ENCODE peak calls at places on chromosome 2, in seven cellular contexts. M is astrocyte; X is esophagus squamous epithelium; Y is anterior cingulate cortex; U is adipocyte; F is OCI-LY7; R is activated CD8-positive, alpha-beta memory T cell treated with anti-CD3 and anti-CD28 coated beads for 24 hours. W is an unnamed sample.

GRCh38 chr2:61889212-61889956 is 928 bp upstream of the CCT4 start:
- DNase-seq in Y (no peak), F (no peak), R (no peak), U (no peak), M (no peak), X (no peak), W (peak)

GRCh38 chr2:200862532-200863000 is 1.9 kb downstream of the CLK1 start:
- DNase-seq in X (no peak), R (peak), F (peak), U (peak), M (peak), Y (no peak), W (peak)

GRCh38 chr2:99386011-99386410 is 48.8 kb downstream of the EIF5B start:
- DNase-seq in X (no peak), F (no peak), Y (no peak), U (no peak), R (no peak), M (peak), W (no peak)

GRCh38 chr2:15302154-15302553 is 259.0 kb downstream of the NBAS start:
- DNase-seq in U (no peak), X (no peak), Y (no peak), F (no peak), M (peak), R (no peak), W (no peak)

GRCh38 chr2:27021253-27021801 is 11.4 kb upstream of the TMEM214 start:
- DNase-seq in F (no peak), X (no peak), R (no peak), M (peak), Y (no peak), U (no peak), W (no peak)

GRCh38 chr2:109380502-109381326 is 233.1 kb downstream of the SEPTIN10 start:
- DNase-seq in R (peak), X (no peak), M (peak), U (no peak), F (no peak), Y (no peak), W (no peak)

GRCh38 chr2:149037851-149038250 is 648 bp upstream of the LYPD6B start:
- DNase-seq in Y (no peak), U (no peak), M (no peak), R (no peak), F (peak), X (no peak), W (no peak)

GRCh38 chr2:37786854-37787253 is 115.4 kb upstream of the CDC42EP3 start:
- DNase-seq in M (no peak), R (no peak), U (no peak), Y (no peak), F (no peak), X (no peak), W (no peak)

GRCh38 chr2:215712219-215712849 is 276.5 kb upstream of the FN1 start:
- DNase-seq in X (no peak), U (no peak), F (no peak), Y (no peak), M (no peak), R (no peak), W (no peak)

GRCh38 chr2:26946841-26947784 is 23.3 kb upstream of the MAPRE3 start:
- DNase-seq in R (no peak), M (peak), Y (no peak), U (peak), X (no peak), F (no peak), W (no peak)

GRCh38 chr2:131404794-131405193 is 40.8 kb upstream of the RAB6D start:
- DNase-seq in Y (no peak), M (no peak), F (no peak), U (no peak), X (no peak), R (no peak), W (no peak)

GRCh38 chr2:19357383-19358241 is 811 bp downstream of the OSR1 start:
- DNase-seq in Y (no peak), F (no peak), R (no peak), M (no peak), X (no peak), U (peak), W (no peak)

GRCh38 chr2:231722721-231723307 is 14.5 kb downstream of the PTMA start:
- DNase-seq in M (no peak), X (no peak), R (no peak), F (no peak), U (no peak), Y (no peak), W (no peak)

W was measured in effector CD4-positive, alpha-beta T cell.